ENCODE peak calls at places on chromosomes 11 and 22, in eight cellular contexts. M is fibroblast of mammary gland, Q is NCI-H1417, U is neural crest cell, Z is AG10803, W is fibroblast of gingiva, N is PC-9, A is MM.1S. E is an unnamed sample.

GRCh38 chr22:35952576-35952975 is 76.0 kb downstream of the RBFOX2 start:
- DNase-seq in M (no peak), Q (no peak), U (no peak), Z (no peak), W (no peak), N (no peak), A (no peak), E (no peak)

GRCh38 chr11:44470849-44471248 is 94.6 kb upstream of the CD82 start:
- DNase-seq in M (no peak), Q (no peak), U (no peak), Z (no peak), W (no peak), N (no peak), A (no peak), E (no peak)

GRCh38 chr11:9664276-9665171 is 647 bp downstream of the SWAP70 start:
- DNase-seq in M (peak), Q (peak), U (peak), Z (peak), W (peak), N (peak), A (peak), E (peak)

GRCh38 chr11:44416776-44417175 is 106.8 kb upstream of the ALX4 start:
- DNase-seq in M (peak), Q (no peak), U (no peak), Z (no peak), W (no peak), N (no peak), A (peak), E (peak)

GRCh38 chr11:122101625-122102291 is 14.3 kb downstream of the BLID start:
- DNase-seq in M (peak), Q (peak), U (peak), Z (peak), W (peak), N (no peak), A (no peak), E (peak)

GRCh38 chr11:112613051-112613972 is 347.9 kb upstream of the NCAM1 start:
- DNase-seq in M (peak), Q (peak), U (no peak), Z (peak), W (no peak), N (peak), A (no peak), E (peak)

GRCh38 chr11:128894685-128895084 is 3.5 kb downstream of the KCNJ5 start:
- DNase-seq in M (no peak), Q (no peak), U (no peak), Z (no peak), W (no peak), N (no peak), A (no peak), E (no peak)

GRCh38 chr22:20187777-20188566 is 37.1 kb upstream of the CCDC188 start:
- DNase-seq in M (no peak), Q (no peak), U (no peak), Z (no peak), W (no peak), N (no peak), A (no peak), E (no peak)

GRCh38 chr11:9859491-9860305 is 195.8 kb downstream of the SWAP70 start:
- DNase-seq in M (peak), Q (no peak), U (no peak), Z (peak), W (peak), N (no peak), A (no peak), E (peak)

GRCh38 chr11:123690490-123690889 is 36.1 kb upstream of the SCN3B start:
- DNase-seq in M (peak), Q (no peak), U (no peak), Z (peak), W (no peak), N (no peak), A (no peak), E (peak)

GRCh38 chr11:95652002-95652472 is 137.5 kb downstream of the FAM76B start:
- DNase-seq in M (peak), Q (peak), U (no peak), Z (no peak), W (peak), N (no peak), A (no peak), E (no peak)

GRCh38 chr11:75413864-75414263 is 14.5 kb downstream of the RPS3 start:
- DNase-seq in M (no peak), Q (no peak), U (no peak), Z (no peak), W (no peak), N (no peak), A (no peak), E (no peak)

GRCh38 chr11:97772696-97773095 is 1248.1 kb upstream of the CNTN5 start:
- DNase-seq in M (no peak), Q (no peak), U (no peak), Z (no peak), W (no peak), N (no peak), A (no peak), E (no peak)

GRCh38 chr11:101584651-101585050 is 844 bp upstream of the TRPC6 start:
- DNase-seq in M (no peak), Q (peak), U (no peak), Z (no peak), W (no peak), N (no peak), A (no peak), E (no peak)

GRCh38 chr11:59144096-59144495 is 1.4 kb downstream of the FAM111A start:
- DNase-seq in M (no peak), Q (peak), U (no peak), Z (no peak), W (no peak), N (no peak), A (no peak), E (no peak)

GRCh38 chr11:39367526-39367925 is 2091.9 kb downstream of the LRRC4C start:
- DNase-seq in M (no peak), Q (no peak), U (no peak), Z (no peak), W (no peak), N (no peak), A (no peak), E (no peak)

GRCh38 chr22:40875111-40875510 is 13.2 kb upstream of the DNAJB7 start:
- DNase-seq in M (no peak), Q (no peak), U (no peak), Z (no peak), W (no peak), N (no peak), A (no peak), E (no peak)

GRCh38 chr11:20443596-20443995 is 56.1 kb downstream of the PRMT3 start:
- DNase-seq in M (peak), Q (no peak), U (no peak), Z (peak), W (peak), N (no peak), A (peak), E (peak)

GRCh38 chr11:2691355-2691761 is 8.4 kb downstream of the KCNQ1OT1 start:
- DNase-seq in M (no peak), Q (no peak), U (no peak), Z (no peak), W (no peak), N (no peak), A (no peak), E (no peak)

GRCh38 chr11:75078233-75078632 is 18.4 kb downstream of the OR2AT4 start:
- DNase-seq in M (peak), Q (no peak), U (no peak), Z (peak), W (no peak), N (peak), A (no peak), E (peak)

GRCh38 chr11:112013501-112014164 is 11.6 kb upstream of the DLAT start:
- DNase-seq in M (no peak), Q (no peak), U (no peak), Z (no peak), W (no peak), N (no peak), A (no peak), E (peak)

GRCh38 chr11:64253481-64253880 is 2.2 kb downstream of the PLCB3 start:
- DNase-seq in M (no peak), Q (no peak), U (no peak), Z (peak), W (no peak), N (no peak), A (no peak), E (no peak)

GRCh38 chr11:66475349-66476172 is 4.7 kb upstream of the DPP3 start:
- DNase-seq in M (no peak), Q (no peak), U (no peak), Z (no peak), W (no peak), N (no peak), A (no peak), E (no peak)

GRCh38 chr22:44462246-44463015 is 35.6 kb downstream of the RTL6 start:
- DNase-seq in M (no peak), Q (no peak), U (no peak), Z (no peak), W (no peak), N (no peak), A (no peak), E (no peak)

GRCh38 chr11:65554057-65554818 is 3.9 kb downstream of the LTBP3 start:
- DNase-seq in M (no peak), Q (peak), U (no peak), Z (no peak), W (no peak), N (no peak), A (no peak), E (no peak)

GRCh38 chr11:84390441-84391078 is 1104.4 kb upstream of the CCDC90B start:
- DNase-seq in M (peak), Q (peak), U (no peak), Z (no peak), W (no peak), N (peak), A (no peak), E (peak)

GRCh38 chr11:47592276-47592675 is 1.9 kb downstream of the C1QTNF4 start:
- DNase-seq in M (no peak), Q (no peak), U (no peak), Z (no peak), W (no peak), N (no peak), A (no peak), E (no peak)

GRCh38 chr22:36433318-36434231 is 45.8 kb upstream of the MYH9 start:
- DNase-seq in M (no peak), Q (peak), U (no peak), Z (no peak), W (no peak), N (no peak), A (no peak), E (no peak)

GRCh38 chr11:67345949-67346819 is 7.2 kb downstream of the POLD4 start:
- DNase-seq in M (peak), Q (peak), U (no peak), Z (peak), W (peak), N (peak), A (peak), E (peak)

GRCh38 chr11:93784152-93784934 is at the start of gene MED17:
- DNase-seq in M (peak), Q (peak), U (peak), Z (peak), W (peak), N (peak), A (peak), E (peak)